ENCODE peak calls at places on chromosome 9, in four cellular contexts. One of them, this sample, is unnamed.
A peak's percentile ranks its signal among the peaks of the same experiment; 100 is the strongest.

GRCh38 chr9:105886136-105886535 is 191.8 kb downstream of the TMEM38B start:
- DNase-seq in CD8-positive, alpha-beta T cell: no peak
- DNase-seq in gastrocnemius medialis: no peak
- DNase-seq in brain microvascular endothelial cell: no peak
- DNase-seq in this sample: no peak

GRCh38 chr9:12350775-12351174 is 342.4 kb upstream of the TYRP1 start:
- DNase-seq in brain microvascular endothelial cell: no peak
- DNase-seq in gastrocnemius medialis: no peak
- DNase-seq in CD8-positive, alpha-beta T cell: no peak
- DNase-seq in this sample: no peak

GRCh38 chr9:36154213-36154952 is 14.8 kb upstream of the CCIN start:
- DNase-seq in brain microvascular endothelial cell: peak; percentile 76
- DNase-seq in CD8-positive, alpha-beta T cell: no peak
- DNase-seq in gastrocnemius medialis: no peak
- DNase-seq in this sample: no peak

GRCh38 chr9:91114450-91114849 is 247.3 kb downstream of the AUH start:
- DNase-seq in gastrocnemius medialis: no peak
- DNase-seq in brain microvascular endothelial cell: no peak
- DNase-seq in CD8-positive, alpha-beta T cell: no peak
- DNase-seq in this sample: no peak

GRCh38 chr9:133738806-133739150 is 626 bp upstream of the SARDH start:
- DNase-seq in gastrocnemius medialis: no peak
- DNase-seq in CD8-positive, alpha-beta T cell: no peak
- DNase-seq in brain microvascular endothelial cell: no peak
- DNase-seq in this sample: no peak

GRCh38 chr9:37053684-37054512 is 19.8 kb upstream of the PAX5 start:
- DNase-seq in gastrocnemius medialis: no peak
- DNase-seq in CD8-positive, alpha-beta T cell: no peak
- DNase-seq in brain microvascular endothelial cell: no peak
- DNase-seq in this sample: no peak

GRCh38 chr9:127197861-127198430 is 66.6 kb upstream of the GARNL3 start:
- DNase-seq in brain microvascular endothelial cell: no peak
- DNase-seq in CD8-positive, alpha-beta T cell: no peak
- DNase-seq in gastrocnemius medialis: no peak
- DNase-seq in this sample: no peak

GRCh38 chr9:6938873-6939272 is 181.1 kb downstream of the KDM4C start:
- DNase-seq in brain microvascular endothelial cell: peak; percentile 28
- DNase-seq in CD8-positive, alpha-beta T cell: no peak
- DNase-seq in gastrocnemius medialis: no peak
- DNase-seq in this sample: no peak

GRCh38 chr9:123431581-123431980 is 75.6 kb downstream of the CRB2 start:
- DNase-seq in gastrocnemius medialis: no peak
- DNase-seq in brain microvascular endothelial cell: no peak
- DNase-seq in CD8-positive, alpha-beta T cell: no peak
- DNase-seq in this sample: no peak

GRCh38 chr9:126907058-126907457 is 7.5 kb upstream of the RALGPS1 start:
- DNase-seq in brain microvascular endothelial cell: no peak
- DNase-seq in CD8-positive, alpha-beta T cell: no peak
- DNase-seq in gastrocnemius medialis: no peak
- DNase-seq in this sample: no peak

GRCh38 chr9:127946728-127947127 is 9.1 kb upstream of the DPM2 start:
- DNase-seq in CD8-positive, alpha-beta T cell: no peak
- DNase-seq in gastrocnemius medialis: no peak
- DNase-seq in brain microvascular endothelial cell: no peak
- DNase-seq in this sample: no peak

GRCh38 chr9:121945281-121945680 is 147.8 kb downstream of the TTLL11 start:
- DNase-seq in CD8-positive, alpha-beta T cell: no peak
- DNase-seq in brain microvascular endothelial cell: peak; percentile 14
- DNase-seq in gastrocnemius medialis: no peak
- DNase-seq in this sample: no peak

GRCh38 chr9:28301281-28301680 is 728.0 kb upstream of the C9orf72 start:
- DNase-seq in CD8-positive, alpha-beta T cell: no peak
- DNase-seq in brain microvascular endothelial cell: no peak
- DNase-seq in gastrocnemius medialis: no peak
- DNase-seq in this sample: no peak

GRCh38 chr9:27679338-27679737 is 106.1 kb upstream of the C9orf72 start:
- DNase-seq in gastrocnemius medialis: no peak
- DNase-seq in brain microvascular endothelial cell: no peak
- DNase-seq in CD8-positive, alpha-beta T cell: no peak
- DNase-seq in this sample: no peak

GRCh38 chr9:94927762-94928158 is 201.3 kb downstream of the AOPEP start:
- DNase-seq in gastrocnemius medialis: no peak
- DNase-seq in brain microvascular endothelial cell: no peak
- DNase-seq in CD8-positive, alpha-beta T cell: no peak
- DNase-seq in this sample: no peak

GRCh38 chr9:106019702-106020101 is 325.4 kb downstream of the TMEM38B start:
- DNase-seq in gastrocnemius medialis: no peak
- DNase-seq in CD8-positive, alpha-beta T cell: no peak
- DNase-seq in brain microvascular endothelial cell: no peak
- DNase-seq in this sample: no peak

GRCh38 chr9:104974053-104974983 is 46.4 kb upstream of the ABCA1 start:
- DNase-seq in brain microvascular endothelial cell: no peak
- DNase-seq in CD8-positive, alpha-beta T cell: no peak
- DNase-seq in gastrocnemius medialis: no peak
- DNase-seq in this sample: no peak

GRCh38 chr9:17793713-17794622 is 215.1 kb downstream of the SH3GL2 start:
- DNase-seq in gastrocnemius medialis: no peak
- DNase-seq in brain microvascular endothelial cell: peak; percentile 6
- DNase-seq in CD8-positive, alpha-beta T cell: no peak
- DNase-seq in this sample: peak; percentile 66

DNA sequence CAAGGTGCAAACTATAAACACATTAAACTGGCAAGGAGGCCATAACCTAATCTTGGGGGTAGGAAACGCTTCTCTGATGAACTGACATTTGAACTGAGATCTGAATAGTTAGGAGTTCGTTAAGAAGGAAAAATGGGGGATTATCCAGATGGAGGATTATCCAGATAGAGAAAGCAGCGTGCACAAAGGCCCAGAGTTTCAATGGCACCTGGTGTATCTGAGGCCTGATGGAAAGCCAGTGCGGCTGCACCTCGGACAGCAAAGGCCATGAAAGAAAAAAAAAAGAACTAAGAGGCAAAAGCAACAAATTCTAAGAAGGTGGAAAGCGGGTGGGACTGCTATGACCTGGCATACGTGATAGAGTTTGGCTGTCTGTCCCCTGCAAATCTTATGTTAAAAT is 13.0 kb upstream of the CTNNAL1 start:
- DNase-seq in brain microvascular endothelial cell: no peak
- DNase-seq in CD8-positive, alpha-beta T cell: no peak
- DNase-seq in gastrocnemius medialis: no peak
- DNase-seq in this sample: no peak
- H3K27ac ChIP-seq in brain microvascular endothelial cell: no peak overlapping the region
- H3K27ac ChIP-seq in CD8-positive, alpha-beta T cell: no peak overlapping the region
- H3K27ac ChIP-seq in gastrocnemius medialis: no peak overlapping the region
- H3K27ac ChIP-seq in this sample: no peak overlapping the region

DNA sequence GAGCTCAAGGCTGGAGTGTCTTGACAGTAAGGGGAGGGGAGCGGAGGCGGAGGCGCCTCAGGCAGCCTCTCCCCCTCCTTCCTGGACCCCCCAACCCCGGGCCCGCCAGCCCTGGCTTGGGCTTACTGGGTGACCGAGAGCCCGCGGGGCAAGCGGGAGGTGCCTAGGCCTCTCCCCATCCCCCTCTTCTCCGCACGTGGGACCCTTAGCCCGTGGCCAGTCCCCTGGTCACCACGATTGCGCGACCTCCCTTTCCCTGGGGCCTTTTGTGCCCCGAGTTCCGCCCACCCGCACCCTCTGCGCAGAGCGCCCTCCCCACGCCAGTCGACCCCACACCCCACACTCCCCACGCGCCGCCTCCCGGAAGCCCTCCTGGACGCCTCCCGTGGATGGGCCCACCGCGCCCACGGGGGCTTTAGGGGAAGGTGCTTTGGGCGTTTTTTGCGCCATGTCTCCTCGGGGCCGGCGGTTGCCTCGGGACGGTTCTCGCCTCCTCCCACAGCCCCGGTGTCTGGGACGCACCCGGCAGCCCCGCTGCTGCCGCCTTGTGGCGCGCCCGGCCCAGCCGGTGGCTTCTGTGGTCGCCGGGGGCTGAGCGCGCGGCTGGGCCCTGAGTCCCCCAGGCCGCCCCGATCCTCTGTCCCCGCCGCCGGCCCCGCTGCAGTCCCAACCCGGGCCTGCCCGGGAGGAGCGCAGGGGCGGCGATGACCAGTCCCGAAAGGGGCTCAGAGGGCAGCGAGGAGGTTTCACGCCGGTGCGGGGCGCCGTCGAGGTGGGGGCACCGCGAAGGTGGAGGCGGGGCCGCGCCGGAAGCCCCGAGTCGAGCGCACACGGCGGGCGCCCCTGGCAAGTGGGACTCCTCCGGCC is 3.2 kb downstream of the TOR4A start:
- DNase-seq in CD8-positive, alpha-beta T cell: no peak
- DNase-seq in brain microvascular endothelial cell: no peak
- DNase-seq in gastrocnemius medialis: no peak
- DNase-seq in this sample: no peak
- TF ChIP-seq CTCF in CD8-positive, alpha-beta T cell: no peak
- TF ChIP-seq CTCF in brain microvascular endothelial cell: peak; percentile 56
- TF ChIP-seq CTCF in gastrocnemius medialis: peak; percentile 25
- TF ChIP-seq CTCF in this sample: peak; percentile 27

GRCh38 chr9:114155967-114156294 is 594 bp downstream of the COL27A1 start:
- DNase-seq in gastrocnemius medialis: no peak
- DNase-seq in CD8-positive, alpha-beta T cell: no peak
- DNase-seq in brain microvascular endothelial cell: no peak
- DNase-seq in this sample: no peak

GRCh38 chr9:114154597-114155102 is 687 bp upstream of the COL27A1 start:
- DNase-seq in CD8-positive, alpha-beta T cell: no peak
- DNase-seq in gastrocnemius medialis: no peak
- DNase-seq in brain microvascular endothelial cell: no peak
- DNase-seq in this sample: no peak

GRCh38 chr9:114156658-114157421 is 1.5 kb downstream of the COL27A1 start:
- DNase-seq in gastrocnemius medialis: peak; percentile 26
- DNase-seq in CD8-positive, alpha-beta T cell: peak; percentile 16
- DNase-seq in brain microvascular endothelial cell: peak; percentile 74
- DNase-seq in this sample: peak; percentile 73

GRCh38 chr9:114156311-114156657 is 947 bp downstream of the COL27A1 start:
- DNase-seq in gastrocnemius medialis: no peak
- DNase-seq in CD8-positive, alpha-beta T cell: no peak
- DNase-seq in brain microvascular endothelial cell: no peak
- DNase-seq in this sample: no peak

GRCh38 chr9:114155263-114155966 is at the start of gene COL27A1:
- DNase-seq in CD8-positive, alpha-beta T cell: peak; percentile 77
- DNase-seq in brain microvascular endothelial cell: peak; percentile 65
- DNase-seq in gastrocnemius medialis: peak; percentile 53
- DNase-seq in this sample: peak; percentile 69
- H3K27me3 ChIP-seq in CD8-positive, alpha-beta T cell: peaks cover 8% of the 10 kb centered on the region
- H3K27me3 ChIP-seq in brain microvascular endothelial cell: peaks cover 19% of the 10 kb centered on the region
- H3K27me3 ChIP-seq in gastrocnemius medialis: peaks cover 14% of the 10 kb centered on the region
- H3K27me3 ChIP-seq in this sample: peaks cover 18% of the 10 kb centered on the region

GRCh38 chr9:135950135-135950682 is 11.0 kb downstream of the UBAC1 start:
- DNase-seq in CD8-positive, alpha-beta T cell: no peak
- DNase-seq in brain microvascular endothelial cell: no peak
- DNase-seq in gastrocnemius medialis: no peak
- DNase-seq in this sample: no peak
- H3K27ac ChIP-seq in CD8-positive, alpha-beta T cell: no peak overlapping the region
- H3K27ac ChIP-seq in brain microvascular endothelial cell: no peak overlapping the region
- H3K27ac ChIP-seq in gastrocnemius medialis: peak overlapping the region; percentile 100
- H3K27ac ChIP-seq in this sample: no peak overlapping the region